ENCODE peak calls at places on chromosomes 16 and 17, in six cellular contexts. L is brain microvascular endothelial cell, H is fibroblast of mammary gland, O is AG04450, T is mucosa of descending colon, W is testis. J is an unnamed sample.

GRCh38 chr17:20926532-20926931 is 116.3 kb downstream of the USP22 start:
- DNase-seq in T (no peak), L (peak), O (no peak), H (peak), W (no peak), J (peak)

GRCh38 chr16:87210949-87211348 is 106.2 kb downstream of the C16orf95 start:
- DNase-seq in T (no peak), L (no peak), W (no peak), O (no peak), H (peak), J (no peak)

GRCh38 chr16:89972244-89973234 is 24.0 kb downstream of the DEF8 start:
- DNase-seq in L (peak), T (peak), O (peak), W (peak), H (peak), J (peak)

GRCh38 chr17:63042443-63042842 is 76.4 kb downstream of the TANC2 start:
- DNase-seq in W (no peak), L (no peak), H (no peak), O (no peak), T (no peak), J (no peak)

GRCh38 chr16:58077796-58078195 is 51.4 kb downstream of the CFAP20 start:
- DNase-seq in T (no peak), O (no peak), W (no peak), H (no peak), L (no peak), J (no peak)

GRCh38 chr17:29039764-29040598 is 3.0 kb upstream of the PIPOX start:
- DNase-seq in T (no peak), H (peak), W (peak), O (peak), L (peak), J (peak)

GRCh38 chr16:57797526-57798266 is 4.6 kb downstream of the KIFC3 start:
- DNase-seq in T (no peak), L (no peak), W (no peak), H (no peak), O (no peak), J (no peak)

GRCh38 chr16:7505495-7505894 is 172.8 kb downstream of the RBFOX1 start:
- DNase-seq in T (no peak), H (no peak), O (no peak), W (no peak), L (no peak), J (no peak)

GRCh38 chr16:5032748-5033167 is 977 bp downstream of the NAGPA start:
- DNase-seq in O (no peak), H (no peak), W (no peak), T (peak), L (no peak), J (no peak)

GRCh38 chr16:86511317-86512161 is 1.2 kb downstream of the FOXF1 start:
- DNase-seq in H (no peak), T (no peak), L (no peak), O (no peak), W (no peak), J (no peak)

GRCh38 chr17:43003542-43004172 is 2.9 kb upstream of the IFI35 start:
- DNase-seq in L (no peak), T (no peak), H (peak), W (no peak), O (no peak), J (peak)

GRCh38 chr16:17015702-17016101 is 455.1 kb downstream of the XYLT1 start:
- DNase-seq in T (no peak), O (no peak), L (no peak), H (no peak), W (no peak), J (no peak)

GRCh38 chr17:35804658-35805192 is 4.6 kb upstream of the TAF15 start:
- DNase-seq in H (peak), O (peak), L (peak), W (peak), T (peak), J (peak)

GRCh38 chr17:76036497-76037380 is 9.6 kb upstream of the EVPL start:
- DNase-seq in H (no peak), L (no peak), O (no peak), W (peak), T (no peak), J (no peak)

GRCh38 chr17:51601622-51602261 is 341.4 kb downstream of the UTP18 start:
- DNase-seq in H (no peak), W (no peak), T (no peak), L (no peak), O (no peak), J (no peak)

GRCh38 chr16:84616515-84616914 is 1.4 kb downstream of the COTL1 start:
- DNase-seq in W (no peak), L (no peak), H (no peak), T (peak), O (no peak), J (peak)

GRCh38 chr16:76081936-76082335 is 195.3 kb upstream of the CNTNAP4 start:
- DNase-seq in T (no peak), L (no peak), O (no peak), H (peak), W (no peak), J (no peak)

GRCh38 chr17:3727041-3727440 is 3.3 kb downstream of the HASPIN start:
- DNase-seq in L (no peak), W (no peak), T (no peak), H (no peak), O (no peak), J (no peak)
- H3K4me3 ChIP-seq in L (no peak), W (no peak), T (no peak), H (no peak), O (no peak), J (no peak)

GRCh38 chr16:50747206-50747956 is 5.5 kb downstream of the CYLD start:
- DNase-seq in L (no peak), H (peak), W (no peak), O (no peak), T (no peak), J (no peak)
- TF ChIP-seq CTCF in L (no peak), H (peak), W (no peak), O (peak), T (no peak), J (peak)

GRCh38 chr17:57579245-57579644 is 165.9 kb downstream of the CCDC182 start:
- DNase-seq in O (no peak), L (no peak), H (no peak), T (no peak), W (no peak), J (no peak)

GRCh38 chr17:57577751-57578607 is 167.1 kb downstream of the CCDC182 start:
- DNase-seq in T (peak), H (peak), W (peak), L (peak), O (peak), J (peak)

GRCh38 chr17:57576744-57577143 is 168.4 kb downstream of the CCDC182 start:
- DNase-seq in H (no peak), L (no peak), O (no peak), W (no peak), T (no peak), J (no peak)

GRCh38 chr17:57580055-57580739 is 164.9 kb downstream of the CCDC182 start:
- DNase-seq in T (no peak), H (no peak), O (no peak), W (no peak), L (no peak), J (no peak)

GRCh38 chr17:57578608-57578990 is 166.5 kb downstream of the CCDC182 start:
- DNase-seq in L (no peak), O (no peak), H (peak), T (no peak), W (no peak), J (no peak)
- H3K4me3 ChIP-seq in L (no peak), O (peak), H (no peak), T (no peak), W (no peak), J (no peak)

DNA sequence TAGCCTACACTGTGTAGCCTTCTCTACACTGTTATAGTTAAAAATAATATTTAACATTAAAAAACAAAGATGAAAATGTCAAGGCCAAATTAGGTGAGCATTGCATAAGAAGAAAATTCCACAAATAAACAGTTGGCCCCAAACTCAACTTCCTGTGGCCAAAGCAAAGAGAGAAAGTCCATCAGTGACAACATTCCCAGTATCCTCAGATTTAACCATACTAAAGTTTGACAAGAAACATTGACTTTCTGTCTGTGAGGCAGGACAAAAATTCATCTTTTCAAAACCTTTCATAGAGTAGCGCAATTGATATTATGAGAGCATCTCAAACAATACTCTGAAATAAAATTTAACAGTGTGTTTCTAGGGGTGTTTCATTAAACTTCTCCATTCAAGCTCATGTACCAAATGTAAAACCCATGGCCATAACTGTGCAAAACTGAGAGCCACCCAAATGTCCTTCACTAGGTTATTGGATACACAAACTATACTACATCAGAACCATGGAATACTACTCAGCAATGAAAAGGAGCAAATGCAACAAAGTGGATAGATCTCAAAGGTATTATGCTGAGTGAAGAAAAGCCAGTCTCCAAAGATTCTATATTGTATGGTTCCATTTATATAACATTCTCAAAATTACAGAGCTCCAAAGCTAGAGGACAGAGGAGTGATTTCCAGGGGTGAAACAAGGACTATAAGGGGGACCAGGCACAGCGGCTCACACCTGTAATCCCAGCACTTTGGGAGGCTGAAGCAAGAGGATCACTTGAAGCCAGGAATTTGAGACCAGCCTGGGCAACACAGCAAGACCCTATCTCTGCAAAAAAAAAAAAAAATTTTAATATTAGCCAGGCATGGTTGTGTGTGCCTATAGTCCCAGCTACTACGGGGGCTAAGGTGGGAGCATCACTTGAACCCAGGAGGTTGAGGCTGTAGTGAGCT is 38.7 kb downstream of the TMEM114 start:
- DNase-seq in W (no peak), L (no peak), H (no peak), O (no peak), T (no peak), J (no peak)
- TF ChIP-seq CTCF in W (no peak), L (no peak), H (no peak), O (no peak), T (no peak), J (no peak)

GRCh38 chr17:78893684-78894083 is 9.3 kb downstream of the CEP295NL start:
- DNase-seq in L (no peak), H (no peak), T (no peak), O (no peak), W (no peak), J (no peak)

GRCh38 chr17:78892936-78893379 is 10.0 kb downstream of the CEP295NL start:
- DNase-seq in T (no peak), W (no peak), H (no peak), O (no peak), L (no peak), J (no peak)

GRCh38 chr17:78891406-78892061 is 11.5 kb downstream of the CEP295NL start:
- DNase-seq in L (no peak), W (no peak), T (no peak), H (no peak), O (no peak), J (no peak)

GRCh38 chr17:78892520-78892919 is 10.5 kb downstream of the CEP295NL start:
- DNase-seq in H (no peak), L (no peak), O (no peak), W (no peak), T (no peak), J (no peak)

DNA sequence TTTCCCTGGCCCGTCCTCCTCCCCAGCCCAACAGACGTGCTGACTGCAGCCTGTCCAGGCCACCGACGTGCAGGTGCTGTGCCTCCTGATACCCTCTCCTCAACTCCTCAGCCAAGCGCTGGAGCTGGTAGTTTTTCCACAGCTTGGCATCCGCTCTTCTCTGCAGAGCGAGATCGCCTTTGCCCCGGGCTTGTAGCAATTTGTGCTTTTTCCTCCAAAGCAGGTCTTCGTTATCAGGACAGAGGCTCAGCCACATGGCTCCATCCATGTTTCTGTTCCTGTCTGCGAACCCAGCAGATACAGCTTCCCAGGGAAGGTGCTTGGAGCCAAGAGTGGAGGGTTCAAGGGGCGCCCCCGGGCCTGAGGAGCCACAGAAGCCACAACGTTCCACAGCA is 10.9 kb downstream of the CEP295NL start:
- DNase-seq in T (no peak), W (no peak), O (no peak), H (no peak), L (no peak), J (no peak)
- H3K4me3 ChIP-seq in T (no peak), W (no peak), O (no peak), H (no peak), L (no peak), J (no peak)

DNA sequence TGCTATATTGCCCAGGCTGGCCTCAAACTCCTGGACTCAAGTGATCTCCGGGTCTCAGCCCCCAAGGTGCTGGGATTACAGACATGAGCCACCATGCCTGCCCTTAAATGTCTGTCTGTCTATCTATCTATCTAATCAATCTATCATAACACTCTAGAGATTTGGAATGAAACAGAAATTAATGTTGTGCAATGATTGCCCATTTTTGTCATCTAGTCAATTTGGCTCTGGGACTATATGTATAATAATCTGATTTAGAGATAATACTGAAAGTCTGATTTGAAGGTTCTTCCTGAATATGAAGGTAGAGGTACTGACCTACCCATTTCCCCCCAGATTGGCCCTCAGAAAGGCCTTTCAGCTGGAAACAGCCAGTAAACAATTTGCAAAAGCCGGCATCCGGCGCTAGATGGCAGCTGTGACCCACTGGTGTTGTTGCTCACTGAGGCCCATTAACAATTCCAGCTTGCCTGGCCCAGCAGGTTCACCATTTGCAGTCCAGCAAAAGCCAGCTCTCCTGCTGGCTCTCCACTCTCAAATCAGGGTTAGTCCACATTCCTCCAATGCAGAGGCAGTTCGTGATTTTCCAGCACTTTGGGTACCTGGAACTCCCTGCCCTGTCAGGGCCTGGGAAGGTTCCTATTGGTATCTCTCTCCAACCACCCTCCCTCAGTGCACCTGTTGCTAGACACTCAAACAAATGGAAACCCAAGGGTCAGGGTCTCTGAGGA is 22.9 kb upstream of the C16orf87 start:
- DNase-seq in T (peak), H (peak), O (peak), L (peak), W (peak), J (peak)
- TF ChIP-seq CTCF in T (peak), H (peak), O (peak), L (peak), W (peak), J (peak)

J was measured in astrocyte of the spinal cord.